ENCODE peak calls at places on chromosomes 4 and X, in ten cellular contexts. One of them, this sample, is unnamed.

GRCh38 chrX:153685751-153686676 is 1.7 kb upstream of the SLC6A8 start:
- DNase-seq in gastrocnemius medialis: no peak
- DNase-seq in naive thymus-derived CD4-positive, alpha-beta T cell: no peak
- DNase-seq in cardiac muscle cell: no peak
- DNase-seq in pancreas: peak; percentile 40
- DNase-seq in colonic mucosa: no peak
- DNase-seq in uterus: peak; percentile 54
- DNase-seq in CD8-positive, alpha-beta T cell: no peak
- DNase-seq in psoas muscle: peak; percentile 10
- DNase-seq in tibial artery: no peak
- DNase-seq in this sample: no peak

GRCh38 chrX:12344954-12345353 is 206.7 kb downstream of the FRMPD4 start:
- DNase-seq in tibial artery: no peak
- DNase-seq in colonic mucosa: no peak
- DNase-seq in psoas muscle: no peak
- DNase-seq in naive thymus-derived CD4-positive, alpha-beta T cell: no peak
- DNase-seq in gastrocnemius medialis: no peak
- DNase-seq in uterus: no peak
- DNase-seq in cardiac muscle cell: no peak
- DNase-seq in pancreas: no peak
- DNase-seq in CD8-positive, alpha-beta T cell: no peak
- DNase-seq in this sample: no peak

GRCh38 chr4:173014113-173014558 is 154.5 kb upstream of the GALNT7 start:
- DNase-seq in psoas muscle: no peak
- DNase-seq in gastrocnemius medialis: no peak
- DNase-seq in naive thymus-derived CD4-positive, alpha-beta T cell: no peak
- DNase-seq in colonic mucosa: no peak
- DNase-seq in pancreas: no peak
- DNase-seq in tibial artery: no peak
- DNase-seq in cardiac muscle cell: peak; percentile 37
- DNase-seq in uterus: peak; percentile 24
- DNase-seq in CD8-positive, alpha-beta T cell: no peak
- DNase-seq in this sample: no peak

GRCh38 chr4:167233523-167234387 is 539 bp downstream of the SPOCK3 start:
- DNase-seq in colonic mucosa: no peak
- DNase-seq in cardiac muscle cell: peak; percentile 24
- DNase-seq in uterus: no peak
- DNase-seq in psoas muscle: no peak
- DNase-seq in pancreas: no peak
- DNase-seq in CD8-positive, alpha-beta T cell: no peak
- DNase-seq in gastrocnemius medialis: no peak
- DNase-seq in tibial artery: no peak
- DNase-seq in naive thymus-derived CD4-positive, alpha-beta T cell: no peak
- DNase-seq in this sample: peak; percentile 75

GRCh38 chrX:30144971-30145731 is 70.2 kb upstream of the MAGEB2 start:
- DNase-seq in cardiac muscle cell: no peak
- DNase-seq in psoas muscle: no peak
- DNase-seq in tibial artery: no peak
- DNase-seq in pancreas: no peak
- DNase-seq in naive thymus-derived CD4-positive, alpha-beta T cell: no peak
- DNase-seq in uterus: no peak
- DNase-seq in gastrocnemius medialis: no peak
- DNase-seq in colonic mucosa: no peak
- DNase-seq in CD8-positive, alpha-beta T cell: no peak
- DNase-seq in this sample: no peak

GRCh38 chr4:148961526-148961925 is 519.3 kb upstream of the NR3C2 start:
- DNase-seq in tibial artery: no peak
- DNase-seq in pancreas: no peak
- DNase-seq in gastrocnemius medialis: no peak
- DNase-seq in colonic mucosa: no peak
- DNase-seq in uterus: no peak
- DNase-seq in CD8-positive, alpha-beta T cell: no peak
- DNase-seq in naive thymus-derived CD4-positive, alpha-beta T cell: no peak
- DNase-seq in psoas muscle: no peak
- DNase-seq in cardiac muscle cell: no peak
- DNase-seq in this sample: no peak

GRCh38 chr4:106264331-106264728 is 51.7 kb downstream of the TBCK start:
- DNase-seq in gastrocnemius medialis: no peak
- DNase-seq in cardiac muscle cell: no peak
- DNase-seq in psoas muscle: no peak
- DNase-seq in CD8-positive, alpha-beta T cell: no peak
- DNase-seq in pancreas: no peak
- DNase-seq in uterus: no peak
- DNase-seq in naive thymus-derived CD4-positive, alpha-beta T cell: no peak
- DNase-seq in colonic mucosa: no peak
- DNase-seq in tibial artery: no peak
- DNase-seq in this sample: no peak

GRCh38 chr4:182600093-182600492 is 317.1 kb downstream of the DCTD start:
- DNase-seq in uterus: no peak
- DNase-seq in pancreas: no peak
- DNase-seq in CD8-positive, alpha-beta T cell: no peak
- DNase-seq in psoas muscle: no peak
- DNase-seq in naive thymus-derived CD4-positive, alpha-beta T cell: no peak
- DNase-seq in cardiac muscle cell: no peak
- DNase-seq in tibial artery: no peak
- DNase-seq in colonic mucosa: no peak
- DNase-seq in gastrocnemius medialis: no peak
- DNase-seq in this sample: no peak

GRCh38 chr4:146073517-146073916 is 102.0 kb upstream of the LSM6 start:
- DNase-seq in cardiac muscle cell: no peak
- DNase-seq in pancreas: no peak
- DNase-seq in gastrocnemius medialis: no peak
- DNase-seq in uterus: no peak
- DNase-seq in psoas muscle: no peak
- DNase-seq in tibial artery: no peak
- DNase-seq in naive thymus-derived CD4-positive, alpha-beta T cell: no peak
- DNase-seq in colonic mucosa: no peak
- DNase-seq in CD8-positive, alpha-beta T cell: no peak
- DNase-seq in this sample: no peak

GRCh38 chrX:30957753-30958152 is 68.7 kb upstream of the TAB3 start:
- DNase-seq in cardiac muscle cell: peak; percentile 21
- DNase-seq in gastrocnemius medialis: no peak
- DNase-seq in colonic mucosa: no peak
- DNase-seq in tibial artery: no peak
- DNase-seq in naive thymus-derived CD4-positive, alpha-beta T cell: no peak
- DNase-seq in CD8-positive, alpha-beta T cell: no peak
- DNase-seq in pancreas: no peak
- DNase-seq in uterus: no peak
- DNase-seq in psoas muscle: no peak
- DNase-seq in this sample: no peak

GRCh38 chr4:167906851-167907250 is 185.5 kb upstream of the ANXA10 start:
- DNase-seq in pancreas: no peak
- DNase-seq in colonic mucosa: no peak
- DNase-seq in tibial artery: no peak
- DNase-seq in CD8-positive, alpha-beta T cell: no peak
- DNase-seq in psoas muscle: no peak
- DNase-seq in uterus: no peak
- DNase-seq in naive thymus-derived CD4-positive, alpha-beta T cell: no peak
- DNase-seq in cardiac muscle cell: no peak
- DNase-seq in gastrocnemius medialis: no peak
- DNase-seq in this sample: no peak

GRCh38 chr4:111020961-111021360 is 398.1 kb upstream of the PITX2 start:
- DNase-seq in gastrocnemius medialis: no peak
- DNase-seq in naive thymus-derived CD4-positive, alpha-beta T cell: no peak
- DNase-seq in psoas muscle: no peak
- DNase-seq in tibial artery: no peak
- DNase-seq in pancreas: no peak
- DNase-seq in CD8-positive, alpha-beta T cell: no peak
- DNase-seq in cardiac muscle cell: no peak
- DNase-seq in colonic mucosa: no peak
- DNase-seq in uterus: no peak
- DNase-seq in this sample: no peak

GRCh38 chr4:152278505-152279301 is 257.2 kb downstream of the FBXW7 start:
- DNase-seq in colonic mucosa: peak; percentile 27
- DNase-seq in CD8-positive, alpha-beta T cell: no peak
- DNase-seq in uterus: no peak
- DNase-seq in psoas muscle: no peak
- DNase-seq in pancreas: no peak
- DNase-seq in tibial artery: no peak
- DNase-seq in cardiac muscle cell: no peak
- DNase-seq in naive thymus-derived CD4-positive, alpha-beta T cell: no peak
- DNase-seq in gastrocnemius medialis: no peak
- DNase-seq in this sample: peak; percentile 55

GRCh38 chrX:41010188-41010846 is 74.9 kb upstream of the USP9X start:
- DNase-seq in cardiac muscle cell: peak; percentile 56
- DNase-seq in tibial artery: peak; percentile 83
- DNase-seq in gastrocnemius medialis: peak; percentile 44
- DNase-seq in pancreas: peak; percentile 73
- DNase-seq in psoas muscle: peak; percentile 73
- DNase-seq in colonic mucosa: peak; percentile 82
- DNase-seq in naive thymus-derived CD4-positive, alpha-beta T cell: peak; percentile 71
- DNase-seq in CD8-positive, alpha-beta T cell: peak; percentile 9
- DNase-seq in uterus: peak; percentile 82
- DNase-seq in this sample: peak; percentile 79

GRCh38 chrX:17564689-17565409 is 172.4 kb upstream of the SCML1 start:
- DNase-seq in cardiac muscle cell: no peak
- DNase-seq in gastrocnemius medialis: peak; percentile 16
- DNase-seq in naive thymus-derived CD4-positive, alpha-beta T cell: no peak
- DNase-seq in tibial artery: peak; percentile 72
- DNase-seq in pancreas: no peak
- DNase-seq in colonic mucosa: no peak
- DNase-seq in psoas muscle: peak; percentile 21
- DNase-seq in uterus: no peak
- DNase-seq in CD8-positive, alpha-beta T cell: no peak
- DNase-seq in this sample: no peak

GRCh38 chrX:17560385-17560784 is 176.9 kb upstream of the SCML1 start:
- DNase-seq in pancreas: no peak
- DNase-seq in uterus: no peak
- DNase-seq in colonic mucosa: no peak
- DNase-seq in tibial artery: no peak
- DNase-seq in CD8-positive, alpha-beta T cell: no peak
- DNase-seq in cardiac muscle cell: no peak
- DNase-seq in psoas muscle: no peak
- DNase-seq in naive thymus-derived CD4-positive, alpha-beta T cell: no peak
- DNase-seq in gastrocnemius medialis: no peak
- DNase-seq in this sample: no peak

GRCh38 chrX:17563515-17563914 is 173.8 kb upstream of the SCML1 start:
- DNase-seq in pancreas: no peak
- DNase-seq in uterus: no peak
- DNase-seq in CD8-positive, alpha-beta T cell: no peak
- DNase-seq in naive thymus-derived CD4-positive, alpha-beta T cell: no peak
- DNase-seq in psoas muscle: no peak
- DNase-seq in tibial artery: no peak
- DNase-seq in gastrocnemius medialis: no peak
- DNase-seq in cardiac muscle cell: no peak
- DNase-seq in colonic mucosa: no peak
- DNase-seq in this sample: no peak

GRCh38 chrX:17563076-17563475 is 174.2 kb upstream of the SCML1 start:
- DNase-seq in pancreas: no peak
- DNase-seq in CD8-positive, alpha-beta T cell: no peak
- DNase-seq in colonic mucosa: no peak
- DNase-seq in cardiac muscle cell: no peak
- DNase-seq in naive thymus-derived CD4-positive, alpha-beta T cell: no peak
- DNase-seq in gastrocnemius medialis: no peak
- DNase-seq in psoas muscle: no peak
- DNase-seq in tibial artery: no peak
- DNase-seq in uterus: no peak
- DNase-seq in this sample: no peak

GRCh38 chrX:17559728-17560379 is 177.4 kb upstream of the SCML1 start:
- DNase-seq in gastrocnemius medialis: peak; percentile 55
- DNase-seq in cardiac muscle cell: peak; percentile 62
- DNase-seq in colonic mucosa: no peak
- DNase-seq in CD8-positive, alpha-beta T cell: no peak
- DNase-seq in tibial artery: peak; percentile 66
- DNase-seq in naive thymus-derived CD4-positive, alpha-beta T cell: no peak
- DNase-seq in psoas muscle: no peak
- DNase-seq in pancreas: no peak
- DNase-seq in uterus: peak; percentile 47
- DNase-seq in this sample: no peak
- H3K27ac ChIP-seq in gastrocnemius medialis: no peak overlapping the region
- H3K27ac ChIP-seq in cardiac muscle cell: peak overlapping the region; percentile 54
- H3K27ac ChIP-seq in colonic mucosa: no peak overlapping the region
- H3K27ac ChIP-seq in CD8-positive, alpha-beta T cell: no peak overlapping the region
- H3K27ac ChIP-seq in tibial artery: peak overlapping the region; percentile 49
- H3K27ac ChIP-seq in naive thymus-derived CD4-positive, alpha-beta T cell: no peak overlapping the region
- H3K27ac ChIP-seq in psoas muscle: no peak overlapping the region
- H3K27ac ChIP-seq in pancreas: no peak overlapping the region
- H3K27ac ChIP-seq in uterus: peak overlapping the region; percentile 17
- H3K27ac ChIP-seq in this sample: no peak overlapping the region

DNA sequence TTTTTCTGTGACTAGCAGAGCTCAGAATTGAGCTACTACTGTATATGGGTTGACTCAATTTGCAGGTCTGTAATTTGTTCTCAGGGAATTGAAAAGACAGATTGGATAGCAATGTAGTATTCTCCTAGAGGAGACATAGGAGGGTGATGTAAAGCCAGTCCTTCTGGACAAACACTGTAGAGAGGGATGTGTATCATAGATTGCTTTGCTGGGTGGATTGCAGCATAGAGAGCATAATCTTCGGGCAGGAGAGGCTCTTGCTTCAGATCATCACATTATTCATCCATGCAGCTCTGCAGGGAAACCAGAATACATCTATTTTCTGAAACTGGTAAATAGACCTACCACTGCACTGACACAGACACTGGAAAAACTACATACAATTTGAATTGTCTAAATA is 1110.5 kb downstream of the RAPGEF2 start:
- DNase-seq in pancreas: no peak
- DNase-seq in naive thymus-derived CD4-positive, alpha-beta T cell: no peak
- DNase-seq in tibial artery: no peak
- DNase-seq in CD8-positive, alpha-beta T cell: no peak
- DNase-seq in cardiac muscle cell: no peak
- DNase-seq in colonic mucosa: no peak
- DNase-seq in psoas muscle: no peak
- DNase-seq in uterus: no peak
- DNase-seq in gastrocnemius medialis: no peak
- DNase-seq in this sample: no peak
- H3K9me3 ChIP-seq in pancreas: no peaks in the 10 kb centered on the region
- H3K9me3 ChIP-seq in naive thymus-derived CD4-positive, alpha-beta T cell: no peaks in the 10 kb centered on the region
- H3K9me3 ChIP-seq in tibial artery: no peaks in the 10 kb centered on the region
- H3K9me3 ChIP-seq in CD8-positive, alpha-beta T cell: no peaks in the 10 kb centered on the region
- H3K9me3 ChIP-seq in cardiac muscle cell: no peaks in the 10 kb centered on the region
- H3K9me3 ChIP-seq in colonic mucosa: no peaks in the 10 kb centered on the region
- H3K9me3 ChIP-seq in psoas muscle: no peaks in the 10 kb centered on the region
- H3K9me3 ChIP-seq in uterus: no peaks in the 10 kb centered on the region
- H3K9me3 ChIP-seq in gastrocnemius medialis: no peaks in the 10 kb centered on the region
- H3K9me3 ChIP-seq in this sample: peaks cover 22% of the 10 kb centered on the region

GRCh38 chr4:123401466-123402175 is 5.0 kb downstream of the SPRY1 start:
- DNase-seq in uterus: no peak
- DNase-seq in colonic mucosa: no peak
- DNase-seq in psoas muscle: peak; percentile 23
- DNase-seq in gastrocnemius medialis: peak; percentile 18
- DNase-seq in pancreas: no peak
- DNase-seq in CD8-positive, alpha-beta T cell: no peak
- DNase-seq in tibial artery: no peak
- DNase-seq in naive thymus-derived CD4-positive, alpha-beta T cell: no peak
- DNase-seq in cardiac muscle cell: no peak
- DNase-seq in this sample: no peak
- H3K4me3 ChIP-seq in uterus: no peak overlapping the region
- H3K4me3 ChIP-seq in colonic mucosa: no peak overlapping the region
- H3K4me3 ChIP-seq in psoas muscle: peak overlapping the region; percentile 84
- H3K4me3 ChIP-seq in gastrocnemius medialis: peak overlapping the region; percentile 86
- H3K4me3 ChIP-seq in pancreas: no peak overlapping the region
- H3K4me3 ChIP-seq in CD8-positive, alpha-beta T cell: no peak overlapping the region
- H3K4me3 ChIP-seq in tibial artery: peak overlapping the region; percentile 93
- H3K4me3 ChIP-seq in naive thymus-derived CD4-positive, alpha-beta T cell: no peak overlapping the region
- H3K4me3 ChIP-seq in cardiac muscle cell: peak overlapping the region; percentile 73
- H3K4me3 ChIP-seq in this sample: peak overlapping the region; percentile 64

DNA sequence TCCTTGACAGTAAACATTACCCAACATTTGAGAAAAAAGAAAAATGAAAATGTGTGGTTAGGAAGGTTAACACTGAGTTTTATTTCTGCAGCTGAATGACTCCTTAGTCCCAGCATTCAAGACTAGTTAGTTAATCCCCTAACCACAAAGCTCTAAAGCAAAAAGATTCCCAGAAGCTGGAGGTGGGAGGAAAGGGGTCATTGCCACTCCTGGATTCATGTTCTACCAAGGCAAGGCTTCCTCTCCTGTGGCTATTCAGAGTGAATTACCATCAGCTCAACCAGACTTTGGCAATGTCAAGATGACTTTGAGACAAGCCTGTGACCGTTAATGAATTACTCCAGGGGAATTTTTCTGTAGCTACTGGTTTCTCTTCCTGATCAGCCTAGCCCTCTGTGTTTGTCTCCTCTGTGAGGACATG is 63.6 kb downstream of the HADH start:
- DNase-seq in cardiac muscle cell: no peak
- DNase-seq in uterus: no peak
- DNase-seq in colonic mucosa: no peak
- DNase-seq in gastrocnemius medialis: no peak
- DNase-seq in tibial artery: no peak
- DNase-seq in naive thymus-derived CD4-positive, alpha-beta T cell: no peak
- DNase-seq in psoas muscle: no peak
- DNase-seq in pancreas: no peak
- DNase-seq in CD8-positive, alpha-beta T cell: no peak
- DNase-seq in this sample: no peak
- H3K27ac ChIP-seq in cardiac muscle cell: no peak overlapping the region
- H3K27ac ChIP-seq in uterus: no peak overlapping the region
- H3K27ac ChIP-seq in colonic mucosa: no peak overlapping the region
- H3K27ac ChIP-seq in gastrocnemius medialis: no peak overlapping the region
- H3K27ac ChIP-seq in tibial artery: no peak overlapping the region
- H3K27ac ChIP-seq in naive thymus-derived CD4-positive, alpha-beta T cell: peak overlapping the region; percentile 66
- H3K27ac ChIP-seq in psoas muscle: no peak overlapping the region
- H3K27ac ChIP-seq in pancreas: no peak overlapping the region
- H3K27ac ChIP-seq in CD8-positive, alpha-beta T cell: peak overlapping the region; percentile 35
- H3K27ac ChIP-seq in this sample: no peak overlapping the region